ENCODE peak calls at places on chromosomes 6 and 20, in six cellular contexts. A is transverse colon, W is heart right ventricle, R is SK-N-SH, Q is colonic mucosa, D is OCI-LY7. V is an unnamed sample.

GRCh38 chr6:167079853-167080297 is 43.0 kb upstream of the CCR6 start:
- DNase-seq in A (peak; percentile 54), W (no peak), R (no peak), Q (no peak), D (peak; percentile 87), V (no peak)

GRCh38 chr6:10719386-10720228 is 3.3 kb upstream of the TMEM14C start:
- DNase-seq in A (peak; percentile 16), W (peak; percentile 56), R (peak; percentile 44), Q (peak; percentile 78), D (peak; percentile 23), V (no peak)

GRCh38 chr6:165615629-165616028 is 47.4 kb downstream of the PDE10A start:
- DNase-seq in A (no peak), W (peak; percentile 44), R (no peak), Q (no peak), D (no peak), V (no peak)

GRCh38 chr6:111483736-111484654 is 977 bp upstream of the REV3L start:
- DNase-seq in A (peak; percentile 92), W (peak; percentile 95), R (peak; percentile 90), Q (peak; percentile 93), D (peak; percentile 90), V (peak; percentile 93)

GRCh38 chr6:73699656-73700055 is 3.7 kb downstream of the CD109 start:
- DNase-seq in A (no peak), W (no peak), R (no peak), Q (no peak), D (no peak), V (no peak)

GRCh38 chr6:3789018-3789895 is 37.7 kb upstream of the PXDC1 start:
- DNase-seq in A (no peak), W (no peak), R (no peak), Q (no peak), D (no peak), V (peak; percentile 64)

GRCh38 chr20:49228676-49229075 is 9.5 kb downstream of the DDX27 start:
- DNase-seq in A (no peak), W (no peak), R (no peak), Q (no peak), D (no peak), V (no peak)

GRCh38 chr6:33289784-33290315 is 449 bp downstream of the PFDN6 start:
- DNase-seq in A (no peak), W (no peak), R (peak; percentile 45), Q (no peak), D (peak; percentile 21), V (no peak)

GRCh38 chr6:15464211-15464725 is 198.6 kb downstream of the DTNBP1 start:
- DNase-seq in A (peak; percentile 47), W (no peak), R (no peak), Q (peak; percentile 66), D (peak; percentile 44), V (peak; percentile 46)

GRCh38 chr6:26249709-26249958 is 115.4 kb upstream of the BTN3A2 start:
- DNase-seq in A (no peak), W (peak; percentile 10), R (no peak), Q (peak; percentile 48), D (no peak), V (no peak)

GRCh38 chr20:1803216-1804128 is 91.7 kb upstream of the SIRPA start:
- DNase-seq in A (peak; percentile 58), W (peak; percentile 64), R (peak; percentile 76), Q (peak; percentile 61), D (no peak), V (peak; percentile 43)

GRCh38 chr20:39813190-39813829 is 851.2 kb downstream of the DHX35 start:
- DNase-seq in A (no peak), W (no peak), R (no peak), Q (no peak), D (no peak), V (no peak)

GRCh38 chr6:34717466-34717865 is 20.9 kb upstream of the ILRUN start:
- DNase-seq in A (no peak), W (no peak), R (no peak), Q (no peak), D (no peak), V (no peak)

GRCh38 chr6:6736753-6737654 is 148.5 kb downstream of the LY86 start:
- DNase-seq in A (peak; percentile 37), W (peak; percentile 73), R (peak; percentile 59), Q (peak; percentile 50), D (no peak), V (peak; percentile 59)

GRCh38 chr6:6738108-6738507 is 149.6 kb downstream of the LY86 start:
- DNase-seq in A (no peak), W (no peak), R (no peak), Q (no peak), D (no peak), V (no peak)

GRCh38 chr6:6734463-6735455 is 146.2 kb downstream of the LY86 start:
- DNase-seq in A (peak; percentile 43), W (no peak), R (no peak), Q (no peak), D (no peak), V (no peak)

GRCh38 chr6:6738922-6739717 is 150.6 kb downstream of the LY86 start:
- DNase-seq in A (no peak), W (no peak), R (no peak), Q (no peak), D (no peak), V (no peak)

GRCh38 chr6:6737666-6738065 is 149.1 kb downstream of the LY86 start:
- DNase-seq in A (no peak), W (no peak), R (no peak), Q (no peak), D (no peak), V (no peak)
- H3K4me3 ChIP-seq in A (no peak overlapping the region), W (peak overlapping the region; percentile 40), R (no peak overlapping the region), Q (no peak overlapping the region), D (no peak overlapping the region), V (peak overlapping the region; percentile 26)

GRCh38 chr6:36751833-36752186 is 54.2 kb downstream of the RAB44 start:
- DNase-seq in A (no peak), W (no peak), R (no peak), Q (no peak), D (no peak), V (no peak)
- H3K4me1 ChIP-seq in A (peaks cover 60% of the 10 kb centered on the region), W (no peaks in the 10 kb centered on the region), R (peaks cover 14% of the 10 kb centered on the region), Q (peaks cover 23% of the 10 kb centered on the region), D (peaks cover 46% of the 10 kb centered on the region), V (no peaks in the 10 kb centered on the region)

GRCh38 chr6:31888281-31889258 is 8.9 kb downstream of the EHMT2 start:
- DNase-seq in A (peak; percentile 56), W (no peak), R (peak; percentile 83), Q (peak; percentile 61), D (peak; percentile 38), V (peak; percentile 54)
- H3K36me3 ChIP-seq in A (peaks cover 9% of the 10 kb centered on the region), W (peaks cover 33% of the 10 kb centered on the region), R (peaks cover 69% of the 10 kb centered on the region), Q (no peaks in the 10 kb centered on the region), D (peaks cover 94% of the 10 kb centered on the region), V (no peaks in the 10 kb centered on the region)

GRCh38 chr20:5612476-5613291 is 137.5 kb upstream of the SHLD1 start:
- DNase-seq in A (no peak), W (no peak), R (peak; percentile 28), Q (no peak), D (no peak), V (no peak)
- H3K4me3 ChIP-seq in A (no peak overlapping the region), W (no peak overlapping the region), R (no peak overlapping the region), Q (no peak overlapping the region), D (no peak overlapping the region), V (no peak overlapping the region)